ENCODE peak calls at places on chromosomes 12 and 14, in four cellular contexts. One of them, this sample, is unnamed.

GRCh38 chr14:68402525-68403101 is 390.3 kb downstream of the ZFP36L1 start:
- DNase-seq in WTC11: no peak
- DNase-seq in HepG2: no peak
- DNase-seq in K562: no peak
- DNase-seq in this sample: no peak

GRCh38 chr14:61866932-61867920 is 105.0 kb downstream of the SNAPC1 start:
- DNase-seq in K562: no peak
- DNase-seq in HepG2: no peak
- DNase-seq in WTC11: no peak
- DNase-seq in this sample: no peak

GRCh38 chr14:90545431-90545830 is 148.6 kb downstream of the CALM1 start:
- DNase-seq in WTC11: no peak
- DNase-seq in HepG2: no peak
- DNase-seq in K562: no peak
- DNase-seq in this sample: no peak

GRCh38 chr12:131133015-131133905 is 179.6 kb downstream of the ADGRD1 start:
- DNase-seq in WTC11: no peak
- DNase-seq in K562: no peak
- DNase-seq in HepG2: no peak
- DNase-seq in this sample: no peak

GRCh38 chr12:120364487-120364886 is 4.5 kb downstream of the MSI1 start:
- DNase-seq in K562: no peak
- DNase-seq in HepG2: no peak
- DNase-seq in WTC11: no peak
- DNase-seq in this sample: no peak

GRCh38 chr12:64571346-64571745 is 38.9 kb upstream of the RASSF3 start:
- DNase-seq in HepG2: no peak
- DNase-seq in K562: no peak
- DNase-seq in WTC11: no peak
- DNase-seq in this sample: no peak

GRCh38 chr12:94956936-94957464 is 46.5 kb downstream of the NDUFA12 start:
- DNase-seq in K562: no peak
- DNase-seq in WTC11: no peak
- DNase-seq in HepG2: no peak
- DNase-seq in this sample: no peak

GRCh38 chr12:111203969-111204368 is 164.9 kb downstream of the PHETA1 start:
- DNase-seq in K562: no peak
- DNase-seq in HepG2: no peak
- DNase-seq in WTC11: no peak
- DNase-seq in this sample: no peak

GRCh38 chr12:57216014-57216891 is at the start of gene NXPH4:
- DNase-seq in K562: peak
- DNase-seq in HepG2: no peak
- DNase-seq in WTC11: peak
- DNase-seq in this sample: peak

GRCh38 chr14:23248601-23249000 is 10.9 kb downstream of the RNF212B start:
- DNase-seq in HepG2: no peak
- DNase-seq in WTC11: no peak
- DNase-seq in K562: no peak
- DNase-seq in this sample: no peak

GRCh38 chr12:2856901-2857495 is at the start of gene TEX52:
- DNase-seq in HepG2: peak
- DNase-seq in K562: no peak
- DNase-seq in WTC11: peak
- DNase-seq in this sample: no peak

GRCh38 chr12:98893126-98893525 is 248.0 kb downstream of the APAF1 start:
- DNase-seq in WTC11: no peak
- DNase-seq in K562: no peak
- DNase-seq in HepG2: no peak
- DNase-seq in this sample: no peak

GRCh38 chr12:102769323-102769916 is 147.6 kb downstream of the PAH start:
- DNase-seq in K562: peak
- DNase-seq in WTC11: peak
- DNase-seq in HepG2: peak
- DNase-seq in this sample: peak

GRCh38 chr14:21090194-21090939 is 8.1 kb downstream of the ZNF219 start:
- DNase-seq in K562: peak
- DNase-seq in WTC11: peak
- DNase-seq in HepG2: no peak
- DNase-seq in this sample: no peak

GRCh38 chr12:11650279-11650696 is 814 bp downstream of the ETV6 start:
- DNase-seq in HepG2: no peak
- DNase-seq in WTC11: peak
- DNase-seq in K562: peak
- DNase-seq in this sample: no peak

GRCh38 chr14:75306917-75307699 is 28.5 kb downstream of the FOS start:
- DNase-seq in K562: peak
- DNase-seq in WTC11: no peak
- DNase-seq in HepG2: no peak
- DNase-seq in this sample: peak
- TF ChIP-seq ELF4 in K562: no peak
- TF ChIP-seq ELF4 in WTC11: no peak
- TF ChIP-seq ELF4 in HepG2: no peak
- TF ChIP-seq ELF4 in this sample: no peak

GRCh38 chr12:79908366-79908765 is 26.5 kb downstream of the PPP1R12A start:
- DNase-seq in HepG2: no peak
- DNase-seq in WTC11: no peak
- DNase-seq in K562: no peak
- DNase-seq in this sample: no peak

GRCh38 chr12:79911889-79912656 is 22.8 kb downstream of the PPP1R12A start:
- DNase-seq in HepG2: no peak
- DNase-seq in K562: no peak
- DNase-seq in WTC11: no peak
- DNase-seq in this sample: no peak
- TF ChIP-seq ELF4 in HepG2: no peak
- TF ChIP-seq ELF4 in K562: no peak
- TF ChIP-seq ELF4 in WTC11: no peak
- TF ChIP-seq ELF4 in this sample: no peak

GRCh38 chr12:67698711-67699603 is 50.4 kb downstream of the DYRK2 start:
- DNase-seq in WTC11: no peak
- DNase-seq in HepG2: no peak
- DNase-seq in K562: no peak
- DNase-seq in this sample: no peak

GRCh38 chr12:67701121-67701520 is 52.6 kb downstream of the DYRK2 start:
- DNase-seq in HepG2: no peak
- DNase-seq in WTC11: no peak
- DNase-seq in K562: no peak
- DNase-seq in this sample: no peak

GRCh38 chr12:67697443-67697842 is 48.9 kb downstream of the DYRK2 start:
- DNase-seq in WTC11: no peak
- DNase-seq in K562: no peak
- DNase-seq in HepG2: no peak
- DNase-seq in this sample: no peak

GRCh38 chr12:67695974-67696373 is 47.4 kb downstream of the DYRK2 start:
- DNase-seq in K562: no peak
- DNase-seq in WTC11: no peak
- DNase-seq in HepG2: no peak
- DNase-seq in this sample: no peak

GRCh38 chr12:67697981-67698380 is 49.4 kb downstream of the DYRK2 start:
- DNase-seq in HepG2: no peak
- DNase-seq in WTC11: no peak
- DNase-seq in K562: no peak
- DNase-seq in this sample: no peak
- TF ChIP-seq ELF4 in HepG2: no peak
- TF ChIP-seq ELF4 in WTC11: no peak
- TF ChIP-seq ELF4 in K562: no peak
- TF ChIP-seq ELF4 in this sample: no peak

DNA sequence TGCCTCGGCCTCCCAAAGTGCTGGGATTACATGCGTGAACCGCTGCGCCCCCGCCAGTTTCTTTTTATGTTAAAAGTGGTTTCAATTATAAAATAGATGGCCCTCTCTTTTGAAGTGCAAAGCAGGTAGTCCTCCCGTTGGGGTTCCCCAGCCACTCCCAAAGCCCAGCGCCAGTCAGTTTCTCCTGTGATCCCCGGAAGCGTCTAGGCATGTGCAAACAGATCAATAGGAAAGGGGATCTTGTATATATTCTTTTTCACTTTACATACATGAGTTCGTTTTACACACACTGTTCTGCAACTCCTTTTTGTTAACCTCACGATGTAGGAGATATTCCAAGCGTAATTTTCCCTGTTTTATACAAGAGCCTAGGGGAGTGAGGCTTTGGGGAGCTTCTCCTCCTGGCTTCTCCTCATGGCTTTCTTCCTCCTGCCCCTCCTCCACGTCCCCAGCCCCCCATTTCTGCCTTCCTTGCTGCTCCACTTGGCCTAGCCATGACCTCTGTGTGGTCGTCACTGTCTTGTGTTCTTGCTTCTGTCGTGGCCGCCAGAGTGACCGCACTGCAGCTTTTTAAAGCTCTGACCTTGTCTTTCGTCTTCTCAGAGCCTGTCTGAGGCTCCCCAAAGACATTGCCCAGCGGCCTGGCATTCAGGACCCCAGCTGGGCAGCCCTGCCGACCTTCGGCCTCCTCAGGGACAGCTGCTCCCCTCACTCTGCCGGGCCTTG is 16.1 kb upstream of the DLK1 start:
- DNase-seq in HepG2: no peak
- DNase-seq in WTC11: no peak
- DNase-seq in K562: no peak
- DNase-seq in this sample: no peak
- TF ChIP-seq ELF4 in HepG2: no peak
- TF ChIP-seq ELF4 in WTC11: no peak
- TF ChIP-seq ELF4 in K562: no peak
- TF ChIP-seq ELF4 in this sample: no peak

DNA sequence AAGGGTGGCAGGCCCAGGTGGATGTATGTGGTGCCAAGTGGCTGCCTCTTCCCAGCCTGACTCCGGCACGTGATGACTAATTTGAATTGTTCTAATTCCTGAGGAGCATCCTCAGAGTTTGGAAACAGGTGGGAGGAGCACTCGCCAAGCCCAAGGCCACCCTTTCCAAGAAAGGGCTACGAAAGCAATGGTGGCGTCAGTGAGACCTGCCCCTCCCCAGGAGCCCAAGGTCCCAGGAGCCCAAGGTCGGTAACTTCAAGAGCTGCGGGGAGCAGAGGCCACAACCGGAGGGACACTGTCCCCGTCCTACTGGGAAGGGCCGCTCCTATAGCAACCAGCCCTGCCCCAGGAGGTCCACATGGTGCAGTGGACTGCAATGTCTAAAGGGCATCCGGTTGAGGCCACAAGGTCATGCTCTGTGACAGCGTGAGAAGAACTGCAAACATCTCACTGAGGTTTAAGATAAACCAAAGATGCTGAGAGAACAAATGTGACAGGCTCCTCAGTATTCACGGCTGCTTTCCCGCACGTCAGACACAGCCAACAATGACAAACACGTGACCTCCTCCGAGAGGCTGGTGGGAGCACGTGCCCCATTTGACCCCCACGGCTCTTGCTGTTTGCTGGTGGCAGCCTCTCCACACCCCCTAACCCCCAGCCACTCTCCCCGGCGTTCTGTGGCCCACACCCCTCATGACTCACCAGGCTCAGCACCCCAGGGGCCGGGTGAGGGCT is 79.6 kb downstream of the ITPK1 start:
- DNase-seq in K562: peak
- DNase-seq in WTC11: no peak
- DNase-seq in HepG2: peak
- DNase-seq in this sample: no peak
- TF ChIP-seq ELF4 in K562: no peak
- TF ChIP-seq ELF4 in WTC11: no peak
- TF ChIP-seq ELF4 in HepG2: no peak
- TF ChIP-seq ELF4 in this sample: no peak

GRCh38 chr12:119231774-119232173 is 53.0 kb downstream of the HSPB8 start:
- DNase-seq in K562: no peak
- DNase-seq in WTC11: no peak
- DNase-seq in HepG2: no peak
- DNase-seq in this sample: no peak
- TF ChIP-seq ELF4 in K562: no peak
- TF ChIP-seq ELF4 in WTC11: no peak
- TF ChIP-seq ELF4 in HepG2: no peak
- TF ChIP-seq ELF4 in this sample: no peak

GRCh38 chr12:27463826-27464554 is 17.5 kb downstream of the SMCO2 start:
- DNase-seq in K562: no peak
- DNase-seq in HepG2: no peak
- DNase-seq in WTC11: no peak
- DNase-seq in this sample: no peak
- TF ChIP-seq ELF4 in K562: no peak
- TF ChIP-seq ELF4 in HepG2: no peak
- TF ChIP-seq ELF4 in WTC11: no peak
- TF ChIP-seq ELF4 in this sample: no peak

DNA sequence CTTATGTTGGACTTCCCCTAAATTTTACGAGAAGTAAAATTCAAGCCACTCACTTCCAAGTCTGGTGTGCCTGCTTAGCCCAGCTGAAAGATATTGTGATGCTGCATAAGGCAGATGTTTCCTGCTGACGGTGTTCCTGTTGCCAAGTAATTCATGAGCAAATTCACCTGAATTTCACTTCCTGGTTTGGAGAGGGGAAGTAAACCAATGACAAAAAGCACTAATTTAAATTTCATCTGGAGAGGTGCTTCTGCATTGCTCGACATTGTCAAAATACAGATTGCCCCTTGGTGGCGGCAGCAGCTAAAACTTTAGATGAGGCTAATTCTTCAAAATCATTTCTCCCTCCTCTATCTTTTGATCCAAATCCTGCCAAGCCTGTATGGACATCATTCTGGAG is 281.1 kb downstream of the AACS start:
- DNase-seq in K562: no peak
- DNase-seq in WTC11: no peak
- DNase-seq in HepG2: no peak
- DNase-seq in this sample: no peak
- TF ChIP-seq ELF4 in K562: no peak
- TF ChIP-seq ELF4 in WTC11: no peak
- TF ChIP-seq ELF4 in HepG2: no peak
- TF ChIP-seq ELF4 in this sample: no peak

DNA sequence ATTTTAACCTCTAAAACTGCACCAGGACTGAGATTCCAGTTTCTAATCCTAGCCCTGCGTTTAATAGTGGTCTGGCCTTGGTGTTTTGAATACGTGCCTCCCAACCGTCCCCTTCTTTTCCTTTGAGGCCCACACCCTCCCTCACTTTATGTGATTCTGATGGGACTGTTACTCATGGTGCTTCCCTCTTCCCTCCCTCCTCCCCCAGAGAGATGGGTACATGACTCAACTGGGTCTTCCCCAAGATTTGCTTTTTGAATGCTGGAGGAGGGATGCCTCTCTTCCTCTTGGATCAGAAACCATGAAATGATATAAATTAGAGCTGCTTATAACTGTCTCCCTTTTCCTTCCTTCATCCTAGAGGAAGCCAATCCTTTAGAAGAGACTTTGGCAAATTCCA is 8.2 kb upstream of the PPP2R5E start:
- DNase-seq in HepG2: no peak
- DNase-seq in WTC11: no peak
- DNase-seq in K562: no peak
- DNase-seq in this sample: no peak
- TF ChIP-seq ELF4 in HepG2: no peak
- TF ChIP-seq ELF4 in WTC11: no peak
- TF ChIP-seq ELF4 in K562: no peak
- TF ChIP-seq ELF4 in this sample: no peak

This sample was measured in HEK293T.